ENCODE peak calls at places on chromosomes 12 and 14, in six cellular contexts. E, S, W, X, H and L are unnamed samples.

GRCh38 chr12:526089-526488 is 66.3 kb downstream of the B4GALNT3 start:
- DNase-seq in E (no peak), S (no peak), W (no peak), X (no peak), H (no peak), L (no peak)

GRCh38 chr14:98994571-98994970 is 277.4 kb downstream of the BCL11B start:
- DNase-seq in E (no peak), S (no peak), W (no peak), X (no peak), H (no peak), L (no peak)

GRCh38 chr12:132642846-132643835 is 24.6 kb downstream of the P2RX2 start:
- DNase-seq in E (no peak), S (no peak), W (no peak), X (no peak), H (no peak), L (no peak)

GRCh38 chr12:24880732-24881131 is 68.2 kb downstream of the BCAT1 start:
- DNase-seq in E (no peak), S (no peak), W (no peak), X (no peak), H (no peak), L (no peak)

GRCh38 chr14:61965030-61965745 is 203.0 kb downstream of the SNAPC1 start:
- DNase-seq in E (no peak), S (no peak), W (no peak), X (no peak), H (no peak), L (no peak)

GRCh38 chr12:6820171-6820570 is 1.4 kb upstream of the GPR162 start:
- DNase-seq in E (no peak), S (no peak), W (no peak), X (no peak), H (no peak), L (no peak)

GRCh38 chr14:99749763-99750715 is 43.2 kb upstream of the EML1 start:
- DNase-seq in E (no peak), S (no peak), W (no peak), X (no peak), H (no peak), L (no peak)

GRCh38 chr12:87127272-87127671 is 871.1 kb upstream of the MGAT4C start:
- DNase-seq in E (no peak), S (no peak), W (no peak), X (no peak), H (no peak), L (no peak)

GRCh38 chr14:54564071-54564798 is 2.7 kb upstream of the SAMD4A start:
- DNase-seq in E (no peak), S (no peak), W (no peak), X (no peak), H (no peak), L (no peak)

GRCh38 chr14:26867171-26867757 is 269.4 kb upstream of the NOVA1 start:
- DNase-seq in E (no peak), S (no peak), W (no peak), X (no peak), H (no peak), L (no peak)

GRCh38 chr14:30988509-30988908 is 36.9 kb upstream of the AP4S1 start:
- DNase-seq in E (no peak), S (no peak), W (no peak), X (no peak), H (no peak), L (no peak)

GRCh38 chr14:23984891-23985607 is 3.7 kb upstream of the DHRS4L2 start:
- DNase-seq in E (no peak), S (no peak), W (no peak), X (no peak), H (no peak), L (no peak)

GRCh38 chr12:89082354-89082753 is 269.9 kb downstream of the DUSP6 start:
- DNase-seq in E (no peak), S (no peak), W (no peak), X (no peak), H (no peak), L (no peak)

GRCh38 chr12:27614866-27615265 is 81.4 kb upstream of the REP15 start:
- DNase-seq in E (no peak), S (no peak), W (no peak), X (no peak), H (no peak), L (no peak)

GRCh38 chr14:54816450-54816849 is 86.2 kb downstream of the GCH1 start:
- DNase-seq in E (no peak), S (no peak), W (no peak), X (no peak), H (no peak), L (no peak)

GRCh38 chr12:110661337-110661972 is 27.5 kb downstream of the HVCN1 start:
- DNase-seq in E (no peak), S (no peak), W (no peak), X (peak; percentile 66), H (no peak), L (peak; percentile 73)

GRCh38 chr14:99716091-99716849 is 32.2 kb downstream of the CYP46A1 start:
- DNase-seq in E (no peak), S (no peak), W (no peak), X (no peak), H (peak; percentile 48), L (no peak)

GRCh38 chr12:130916251-130916911 is 37.3 kb upstream of the ADGRD1 start:
- DNase-seq in E (peak; percentile 38), S (peak; percentile 53), W (no peak), X (peak; percentile 30), H (no peak), L (peak; percentile 85)

GRCh38 chr12:110037315-110037714 is 11.0 kb downstream of the C12orf76 start:
- DNase-seq in E (no peak), S (no peak), W (no peak), X (no peak), H (peak; percentile 45), L (no peak)

GRCh38 chr12:123085730-123086487 is 65.0 kb downstream of the PITPNM2 start:
- DNase-seq in E (peak; percentile 83), S (no peak), W (no peak), X (peak; percentile 27), H (no peak), L (no peak)

GRCh38 chr14:91173221-91173670 is 59.4 kb downstream of the DGLUCY start:
- DNase-seq in E (peak; percentile 45), S (peak; percentile 63), W (peak; percentile 81), X (peak; percentile 87), H (peak; percentile 90), L (peak; percentile 91)

DNA sequence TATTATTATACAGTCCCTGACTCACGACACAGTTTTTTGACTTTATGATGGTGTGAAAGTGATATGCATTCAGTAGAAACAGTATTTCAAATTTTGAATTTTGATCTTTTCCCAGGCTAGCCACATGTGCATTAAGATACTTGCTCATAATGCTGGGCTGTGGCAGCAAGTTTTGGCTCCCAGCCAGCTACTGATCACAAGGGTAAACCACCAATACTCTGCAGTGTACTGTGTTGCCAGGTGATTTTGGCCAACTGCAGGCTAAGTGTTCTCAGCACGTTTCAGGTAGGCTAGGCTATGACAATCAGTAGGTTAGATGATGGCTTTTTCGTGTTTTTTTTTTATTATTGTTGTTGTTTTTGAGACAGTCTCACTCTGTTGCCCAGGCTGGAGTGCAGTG is 69.4 kb upstream of the ACTN1 start:
- DNase-seq in E (no peak), S (no peak), W (no peak), X (peak; percentile 52), H (no peak), L (no peak)
- H3K4me1 ChIP-seq in E (no peaks in the 10 kb centered on the region), S (peaks cover 42% of the 10 kb centered on the region), W (no peaks in the 10 kb centered on the region), X (peaks cover 42% of the 10 kb centered on the region), H (peaks cover 84% of the 10 kb centered on the region), L (peaks cover 89% of the 10 kb centered on the region)

GRCh38 chr12:68450947-68451260 is 118.7 kb upstream of the MDM1 start:
- DNase-seq in E (no peak), S (no peak), W (no peak), X (no peak), H (no peak), L (no peak)
- TF ChIP-seq POLR2AphosphoS5 in E (no peak), S (no peak), W (no peak), X (no peak), H (no peak), L (no peak)

DNA sequence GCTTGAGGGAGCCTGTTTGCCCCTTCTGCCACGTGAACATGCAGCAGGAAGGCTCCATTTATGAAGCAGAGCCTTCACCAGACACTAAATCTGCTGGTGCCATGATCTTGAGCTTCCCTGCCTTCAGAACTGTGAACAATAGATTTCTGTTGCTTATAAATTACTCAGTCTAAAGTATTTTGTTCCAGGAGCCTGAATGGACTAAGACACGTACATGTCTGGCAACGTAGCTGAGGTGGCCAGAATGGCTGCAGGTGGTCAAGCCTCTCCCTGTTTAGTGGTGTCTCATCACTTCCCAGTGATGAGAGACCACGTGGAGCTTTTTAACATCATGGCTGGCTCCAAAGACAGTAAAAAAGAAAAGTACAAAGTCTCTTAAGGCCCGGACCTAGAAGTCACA is 32.2 kb upstream of the SLC38A2 start:
- DNase-seq in E (no peak), S (no peak), W (no peak), X (no peak), H (no peak), L (no peak)
- H3K4me1 ChIP-seq in E (peaks cover 13% of the 10 kb centered on the region), S (no peaks in the 10 kb centered on the region), W (peaks cover 15% of the 10 kb centered on the region), X (peaks cover 35% of the 10 kb centered on the region), H (peaks cover 40% of the 10 kb centered on the region), L (peaks cover 38% of the 10 kb centered on the region)

DNA sequence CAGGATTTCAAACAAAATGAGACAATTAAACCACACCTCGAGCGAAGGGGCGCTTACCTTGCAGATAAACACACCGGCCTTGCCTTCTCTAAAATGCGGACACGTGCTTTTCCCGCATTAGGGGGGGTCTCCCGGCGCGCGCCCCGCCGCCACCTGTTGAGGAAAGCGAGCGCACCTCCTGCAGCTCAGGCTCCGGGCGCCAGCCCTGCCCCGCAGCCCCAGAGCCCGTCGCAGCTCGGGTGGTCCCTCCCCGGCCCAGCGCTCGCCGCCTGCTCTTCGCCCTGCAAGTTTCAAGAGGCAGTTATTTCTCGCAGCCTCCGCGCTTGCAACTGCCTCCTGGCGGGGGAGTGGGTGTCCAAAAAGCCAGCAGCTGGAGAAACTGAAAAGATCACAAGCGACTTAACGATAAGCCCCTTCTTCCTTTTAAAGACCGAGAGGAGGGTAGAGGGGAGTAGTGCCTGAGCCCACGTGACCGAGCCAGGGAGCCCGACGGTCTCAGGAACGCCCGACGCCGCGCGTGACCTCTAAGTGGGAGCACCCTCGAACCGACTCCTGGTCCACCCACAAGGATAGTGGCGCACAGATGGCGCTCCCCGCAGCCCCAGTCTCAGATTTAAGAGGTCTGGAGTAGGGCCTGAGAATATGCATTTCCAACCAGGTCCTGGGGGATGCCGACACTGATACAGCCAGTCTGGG is at the start of gene ESR2:
- DNase-seq in E (no peak), S (peak; percentile 3), W (no peak), X (peak; percentile 37), H (no peak), L (no peak)
- TF ChIP-seq POLR2AphosphoS5 in E (no peak), S (no peak), W (no peak), X (no peak), H (no peak), L (no peak)